ENCODE peak calls at places on chromosomes 12 and 14, in five cellular contexts. I, D, R, W and C are unnamed samples.

GRCh38 chr14:101776315-101776714 is 14.8 kb downstream of the PPP2R5C start:
- DNase-seq in R (no peak), W (no peak), I (no peak), D (no peak), C (no peak)

GRCh38 chr14:38065101-38065762 is 142.5 kb upstream of the SSTR1 start:
- DNase-seq in R (no peak), W (no peak), I (no peak), D (no peak), C (no peak)

GRCh38 chr14:53925201-53925766 is 31.3 kb downstream of the BMP4 start:
- DNase-seq in W (no peak), I (no peak), R (no peak), D (no peak), C (no peak)

GRCh38 chr12:116708826-116709756 is 28.8 kb downstream of the SPRING1 start:
- DNase-seq in I (peak; percentile 48), R (peak; percentile 14), W (peak; percentile 52), D (peak; percentile 57), C (peak; percentile 80)

GRCh38 chr14:59678352-59678751 is 101.7 kb upstream of the CCDC175 start:
- DNase-seq in R (no peak), W (no peak), D (no peak), I (no peak), C (no peak)

GRCh38 chr12:87439990-87440827 is 589.0 kb downstream of the C12orf50 start:
- DNase-seq in W (peak; percentile 13), R (no peak), I (peak; percentile 65), D (peak; percentile 23), C (no peak)

GRCh38 chr14:89507926-89508460 is 91.0 kb upstream of the FOXN3 start:
- DNase-seq in R (no peak), W (peak; percentile 27), D (no peak), I (peak; percentile 30), C (no peak)

GRCh38 chr12:112590281-112590680 is 171.5 kb downstream of the PTPN11 start:
- DNase-seq in I (peak; percentile 8), D (peak; percentile 10), R (no peak), W (no peak), C (no peak)

GRCh38 chr12:54232790-54233189 is 44.0 kb upstream of the SMUG1 start:
- DNase-seq in R (no peak), W (no peak), D (no peak), I (no peak), C (no peak)

GRCh38 chr14:51527073-51527472 is 124.6 kb upstream of the FRMD6 start:
- DNase-seq in D (no peak), I (no peak), R (no peak), W (peak; percentile 19), C (no peak)

GRCh38 chr14:32200368-32201195 is 1.3 kb upstream of the RNU6-7 start:
- DNase-seq in R (no peak), W (no peak), I (no peak), D (no peak), C (no peak)